ENCODE peak calls at places on chromosomes 12 and 14, in five cellular contexts. V is lower leg skin, R is GM12878, L is endothelial cell, X is GM06990. K is an unnamed sample.

GRCh38 chr12:49345048-49345839 is 1.4 kb upstream of the DNAJC22 start:
- DNase-seq in V (no peak), L (peak), R (no peak), X (peak), K (no peak)

GRCh38 chr14:20658246-20658645 is 16.8 kb upstream of the OR6S1 start:
- DNase-seq in X (no peak), R (no peak), V (no peak), L (no peak), K (no peak)

GRCh38 chr12:31234053-31234835 is 91.7 kb downstream of the SINHCAF start:
- DNase-seq in X (no peak), V (no peak), R (no peak), L (no peak), K (no peak)

GRCh38 chr14:69491226-69491625 is 6.7 kb downstream of the PLEKHD1 start:
- DNase-seq in V (no peak), X (no peak), R (no peak), L (no peak), K (no peak)

GRCh38 chr12:88805692-88806091 is 225.4 kb upstream of the KITLG start:
- DNase-seq in L (no peak), R (no peak), V (no peak), X (no peak), K (no peak)

GRCh38 chr12:68240975-68241374 is 12.4 kb downstream of the IL22 start:
- DNase-seq in R (peak), V (no peak), L (no peak), X (peak), K (no peak)

GRCh38 chr12:82635263-82635662 is 51.4 kb upstream of the TMTC2 start:
- DNase-seq in R (no peak), L (no peak), X (no peak), V (no peak), K (no peak)

GRCh38 chr14:52473557-52473956 is 78.7 kb downstream of the TXNDC16 start:
- DNase-seq in V (no peak), R (no peak), L (no peak), X (no peak), K (no peak)

GRCh38 chr12:59444932-59445331 is 150.9 kb upstream of the SLC16A7 start:
- DNase-seq in X (no peak), V (no peak), R (no peak), L (no peak), K (no peak)

GRCh38 chr12:47079894-47080724 is at the start of gene AMIGO2:
- DNase-seq in X (peak), R (no peak), L (peak), V (no peak), K (no peak)

GRCh38 chr12:97758586-97758985 is 296.0 kb downstream of the RMST start:
- DNase-seq in V (no peak), X (no peak), R (no peak), L (no peak), K (no peak)

GRCh38 chr12:110270125-110270962 is 10.7 kb upstream of the ATP2A2 start:
- DNase-seq in R (no peak), X (no peak), V (no peak), L (no peak), K (no peak)

GRCh38 chr12:54207539-54208267 is 18.9 kb upstream of the SMUG1 start:
- DNase-seq in L (peak), R (no peak), V (peak), X (peak), K (no peak)

GRCh38 chr12:54141534-54142475 is 47.0 kb downstream of the SMUG1 start:
- DNase-seq in X (no peak), L (no peak), R (no peak), V (no peak), K (no peak)

GRCh38 chr12:120229071-120229582 is 28.2 kb upstream of the RPLP0 start:
- DNase-seq in R (no peak), L (no peak), V (no peak), X (no peak), K (no peak)

DNA sequence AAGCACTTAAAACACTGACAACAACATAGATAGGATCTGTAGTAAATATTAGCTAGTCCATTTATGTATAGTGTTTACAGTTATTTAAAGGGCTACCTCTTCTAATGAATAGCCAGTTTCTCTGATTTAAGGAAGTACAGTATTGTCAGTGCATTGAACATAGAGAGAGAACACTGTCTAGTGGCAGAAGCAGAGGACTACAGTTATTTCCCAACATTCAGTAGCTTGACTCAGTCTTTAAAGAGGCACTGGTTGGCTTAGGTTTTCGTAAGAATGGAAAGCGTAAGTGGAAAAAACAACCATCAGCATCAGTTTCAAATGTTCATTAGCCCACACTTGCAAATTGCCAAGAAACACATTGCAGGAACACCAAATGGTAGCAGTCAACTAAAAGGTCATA is 125.0 kb upstream of the HMGA2 start:
- DNase-seq in R (no peak), L (no peak), X (no peak), V (no peak), K (no peak)
- TF ChIP-seq CTCF in R (no peak), L (no peak), X (peak), V (no peak), K (peak)

GRCh38 chr12:107992870-107993451 is 136.1 kb upstream of the WSCD2 start:
- DNase-seq in V (no peak), L (peak), R (peak), X (no peak), K (no peak)

GRCh38 chr12:107986183-107986582 is 142.9 kb upstream of the WSCD2 start:
- DNase-seq in L (no peak), V (no peak), X (no peak), R (no peak), K (no peak)

GRCh38 chr12:107984973-107985372 is 144.1 kb upstream of the WSCD2 start:
- DNase-seq in V (no peak), R (no peak), L (no peak), X (no peak), K (no peak)

GRCh38 chr12:107992016-107992415 is 137.1 kb upstream of the WSCD2 start:
- DNase-seq in R (no peak), X (no peak), V (no peak), L (no peak), K (no peak)

GRCh38 chr12:107990325-107990724 is 138.8 kb upstream of the WSCD2 start:
- DNase-seq in V (no peak), L (peak), R (no peak), X (no peak), K (no peak)
- TF ChIP-seq CTCF in V (no peak), L (no peak), R (peak), X (peak), K (peak)

GRCh38 chr14:77290705-77291104 is 19.7 kb upstream of the NGB start:
- DNase-seq in L (no peak), V (no peak), R (no peak), X (no peak), K (no peak)
- TF ChIP-seq CTCF in L (peak), V (no peak), R (no peak), X (no peak), K (no peak)

GRCh38 chr12:92928431-92928961 is 599 bp downstream of the EEA1 start:
- DNase-seq in R (no peak), X (peak), L (no peak), V (peak), K (peak)

GRCh38 chr12:92927436-92928116 is 1.5 kb downstream of the EEA1 start:
- DNase-seq in R (no peak), X (peak), V (no peak), L (no peak), K (no peak)

GRCh38 chr12:92926549-92926948 is 2.5 kb downstream of the EEA1 start:
- DNase-seq in R (no peak), L (no peak), V (no peak), X (no peak), K (no peak)

GRCh38 chr12:92928962-92929915 is at the start of gene EEA1:
- DNase-seq in L (peak), X (peak), V (peak), R (peak), K (peak)

DNA sequence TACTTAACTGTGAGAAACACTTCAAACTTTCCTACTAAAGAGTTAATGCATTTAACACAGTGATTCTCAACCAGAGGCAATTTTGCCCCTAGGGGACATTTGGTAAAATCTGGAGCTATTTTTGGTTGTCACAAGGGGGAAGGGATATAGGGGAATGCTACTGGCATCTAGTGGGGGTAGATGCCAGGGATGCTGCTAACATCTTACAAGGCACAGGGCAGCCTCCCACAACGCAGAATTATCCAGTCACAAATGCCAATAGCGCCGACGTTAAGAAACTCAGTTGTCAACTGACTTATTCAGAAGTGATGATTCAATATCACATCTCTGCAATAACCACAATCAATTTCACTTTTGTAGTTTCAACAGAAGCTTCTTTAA is 2.0 kb downstream of the EEA1 start:
- DNase-seq in X (no peak), L (no peak), R (peak), V (peak), K (no peak)
- TF ChIP-seq CTCF in X (no peak), L (no peak), R (peak), V (no peak), K (no peak)

DNA sequence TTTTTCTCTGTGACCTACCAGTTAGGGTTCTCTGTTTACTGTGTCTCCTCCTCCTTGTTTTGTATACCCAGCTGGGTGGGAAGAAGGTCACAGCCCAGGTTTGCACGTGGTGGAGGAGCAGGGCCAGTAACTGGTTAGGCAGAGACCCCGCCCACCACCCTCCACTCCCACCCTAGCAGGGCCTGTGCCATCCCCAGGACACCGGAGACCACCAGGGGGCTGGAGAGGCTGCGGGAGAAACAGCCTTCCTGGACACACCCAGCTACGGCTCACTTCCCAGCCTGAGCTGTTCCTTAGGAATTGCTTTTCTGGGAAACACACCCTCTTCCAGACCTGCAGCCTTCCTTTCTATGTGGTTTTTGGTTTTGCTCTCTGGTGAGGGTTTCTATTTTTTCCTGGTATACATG is 21.1 kb downstream of the BDKRB2 start:
- DNase-seq in V (no peak), R (no peak), L (peak), X (no peak), K (no peak)
- TF ChIP-seq CTCF in V (no peak), R (no peak), L (no peak), X (no peak), K (no peak)

GRCh38 chr14:96839251-96839650 is 42.1 kb downstream of the VRK1 start:
- DNase-seq in L (no peak), X (no peak), V (no peak), R (no peak), K (no peak)

GRCh38 chr14:96847451-96847850 is 50.3 kb downstream of the VRK1 start:
- DNase-seq in V (no peak), X (no peak), L (no peak), R (no peak), K (no peak)

GRCh38 chr14:96844857-96845570 is 47.8 kb downstream of the VRK1 start:
- DNase-seq in L (no peak), V (no peak), R (no peak), X (no peak), K (no peak)

GRCh38 chr14:96838449-96838848 is 41.3 kb downstream of the VRK1 start:
- DNase-seq in V (no peak), X (no peak), R (no peak), L (no peak), K (no peak)

DNA sequence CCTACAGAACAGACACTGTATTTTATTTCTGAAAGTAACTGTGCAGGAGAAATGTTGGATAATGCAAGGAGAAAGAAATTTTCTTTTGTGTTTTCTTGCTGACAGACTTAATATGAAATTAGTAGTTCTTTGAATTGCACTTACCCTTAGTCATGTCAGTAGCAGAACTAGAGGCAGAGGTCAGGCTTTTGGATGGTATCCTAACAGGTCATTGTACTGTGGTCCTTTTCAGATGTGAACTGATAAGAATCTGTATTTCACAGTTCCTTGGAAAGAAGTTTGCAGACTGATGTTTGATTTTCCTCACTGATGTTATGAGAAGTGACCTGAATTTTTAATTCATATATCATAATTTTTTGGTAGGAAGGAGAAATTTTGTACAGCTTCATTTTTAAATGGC is 46.0 kb downstream of the VRK1 start:
- DNase-seq in R (no peak), L (no peak), V (no peak), X (no peak), K (no peak)
- TF ChIP-seq CTCF in R (no peak), L (no peak), V (no peak), X (no peak), K (no peak)